ENCODE peak calls at places on chromosomes 1 and 21, in ten cellular contexts. One of them, this sample, is unnamed.

GRCh38 chr1:189405419-189405818 is 1072.2 kb downstream of the BRINP3 start:
- DNase-seq in stimulated activated CD4-positive, alpha-beta T cell treated with anti-CD3 and anti-CD28 coated beads, Interleukin-2, amount 100 ng/mL, for 48 hours: no peak
- DNase-seq in iPS DF 6.9: no peak
- DNase-seq in putamen: no peak
- DNase-seq in caudate nucleus: no peak
- DNase-seq in GM12865: no peak
- DNase-seq in AML-193: no peak
- DNase-seq in GM04504: no peak
- DNase-seq in transverse colon: no peak
- DNase-seq in NCI-H524: no peak
- DNase-seq in this sample: no peak

GRCh38 chr1:222310830-222311229 is 237.1 kb downstream of the HHIPL2 start:
- DNase-seq in AML-193: no peak
- DNase-seq in GM12865: peak
- DNase-seq in NCI-H524: peak
- DNase-seq in putamen: peak
- DNase-seq in transverse colon: no peak
- DNase-seq in caudate nucleus: peak
- DNase-seq in stimulated activated CD4-positive, alpha-beta T cell treated with anti-CD3 and anti-CD28 coated beads, Interleukin-2, amount 100 ng/mL, for 48 hours: no peak
- DNase-seq in GM04504: no peak
- DNase-seq in iPS DF 6.9: no peak
- DNase-seq in this sample: no peak

GRCh38 chr1:205379056-205379455 is 22.3 kb upstream of the KLHDC8A start:
- DNase-seq in NCI-H524: no peak
- DNase-seq in iPS DF 6.9: no peak
- DNase-seq in stimulated activated CD4-positive, alpha-beta T cell treated with anti-CD3 and anti-CD28 coated beads, Interleukin-2, amount 100 ng/mL, for 48 hours: no peak
- DNase-seq in putamen: no peak
- DNase-seq in transverse colon: no peak
- DNase-seq in GM04504: no peak
- DNase-seq in AML-193: no peak
- DNase-seq in caudate nucleus: no peak
- DNase-seq in GM12865: no peak
- DNase-seq in this sample: no peak

GRCh38 chr1:75074719-75075395 is 59.3 kb upstream of the LHX8 start:
- DNase-seq in NCI-H524: no peak
- DNase-seq in transverse colon: no peak
- DNase-seq in GM04504: no peak
- DNase-seq in AML-193: no peak
- DNase-seq in stimulated activated CD4-positive, alpha-beta T cell treated with anti-CD3 and anti-CD28 coated beads, Interleukin-2, amount 100 ng/mL, for 48 hours: no peak
- DNase-seq in putamen: no peak
- DNase-seq in GM12865: no peak
- DNase-seq in iPS DF 6.9: no peak
- DNase-seq in caudate nucleus: no peak
- DNase-seq in this sample: no peak

GRCh38 chr1:78840447-78841251 is 165.9 kb downstream of the ADGRL4 start:
- DNase-seq in AML-193: no peak
- DNase-seq in transverse colon: no peak
- DNase-seq in iPS DF 6.9: no peak
- DNase-seq in stimulated activated CD4-positive, alpha-beta T cell treated with anti-CD3 and anti-CD28 coated beads, Interleukin-2, amount 100 ng/mL, for 48 hours: no peak
- DNase-seq in GM04504: peak
- DNase-seq in putamen: no peak
- DNase-seq in caudate nucleus: no peak
- DNase-seq in NCI-H524: peak
- DNase-seq in GM12865: peak
- DNase-seq in this sample: no peak

GRCh38 chr1:15902882-15903281 is 55.4 kb downstream of the SPEN start:
- DNase-seq in iPS DF 6.9: no peak
- DNase-seq in AML-193: no peak
- DNase-seq in NCI-H524: no peak
- DNase-seq in putamen: no peak
- DNase-seq in GM12865: no peak
- DNase-seq in transverse colon: no peak
- DNase-seq in caudate nucleus: no peak
- DNase-seq in stimulated activated CD4-positive, alpha-beta T cell treated with anti-CD3 and anti-CD28 coated beads, Interleukin-2, amount 100 ng/mL, for 48 hours: no peak
- DNase-seq in GM04504: no peak
- DNase-seq in this sample: no peak

GRCh38 chr1:93025572-93025971 is 53.5 kb upstream of the MTF2 start:
- DNase-seq in iPS DF 6.9: no peak
- DNase-seq in putamen: no peak
- DNase-seq in AML-193: no peak
- DNase-seq in NCI-H524: no peak
- DNase-seq in caudate nucleus: no peak
- DNase-seq in GM12865: no peak
- DNase-seq in GM04504: no peak
- DNase-seq in stimulated activated CD4-positive, alpha-beta T cell treated with anti-CD3 and anti-CD28 coated beads, Interleukin-2, amount 100 ng/mL, for 48 hours: no peak
- DNase-seq in transverse colon: no peak
- DNase-seq in this sample: no peak

GRCh38 chr1:177077734-177078489 is 86.6 kb downstream of the ASTN1 start:
- DNase-seq in NCI-H524: peak
- DNase-seq in transverse colon: no peak
- DNase-seq in iPS DF 6.9: no peak
- DNase-seq in GM04504: peak
- DNase-seq in AML-193: no peak
- DNase-seq in caudate nucleus: no peak
- DNase-seq in stimulated activated CD4-positive, alpha-beta T cell treated with anti-CD3 and anti-CD28 coated beads, Interleukin-2, amount 100 ng/mL, for 48 hours: no peak
- DNase-seq in GM12865: no peak
- DNase-seq in putamen: no peak
- DNase-seq in this sample: no peak

GRCh38 chr1:222792744-222793143 is 22.1 kb upstream of the DISP1 start:
- DNase-seq in caudate nucleus: no peak
- DNase-seq in stimulated activated CD4-positive, alpha-beta T cell treated with anti-CD3 and anti-CD28 coated beads, Interleukin-2, amount 100 ng/mL, for 48 hours: no peak
- DNase-seq in GM04504: no peak
- DNase-seq in putamen: no peak
- DNase-seq in transverse colon: no peak
- DNase-seq in AML-193: peak
- DNase-seq in NCI-H524: no peak
- DNase-seq in iPS DF 6.9: no peak
- DNase-seq in GM12865: no peak
- DNase-seq in this sample: peak

GRCh38 chr1:235468970-235469369 is 35.3 kb downstream of the B3GALNT2 start:
- DNase-seq in stimulated activated CD4-positive, alpha-beta T cell treated with anti-CD3 and anti-CD28 coated beads, Interleukin-2, amount 100 ng/mL, for 48 hours: no peak
- DNase-seq in GM04504: no peak
- DNase-seq in NCI-H524: no peak
- DNase-seq in GM12865: no peak
- DNase-seq in AML-193: no peak
- DNase-seq in putamen: no peak
- DNase-seq in iPS DF 6.9: no peak
- DNase-seq in transverse colon: no peak
- DNase-seq in caudate nucleus: no peak
- DNase-seq in this sample: no peak

GRCh38 chr1:19209439-19209989 is 552 bp downstream of the UBR4 start:
- DNase-seq in stimulated activated CD4-positive, alpha-beta T cell treated with anti-CD3 and anti-CD28 coated beads, Interleukin-2, amount 100 ng/mL, for 48 hours: peak
- DNase-seq in NCI-H524: no peak
- DNase-seq in iPS DF 6.9: no peak
- DNase-seq in transverse colon: peak
- DNase-seq in GM12865: peak
- DNase-seq in GM04504: no peak
- DNase-seq in AML-193: peak
- DNase-seq in putamen: no peak
- DNase-seq in caudate nucleus: no peak
- DNase-seq in this sample: peak

GRCh38 chr1:166390406-166390805 is 223.6 kb upstream of the FAM78B start:
- DNase-seq in NCI-H524: peak
- DNase-seq in caudate nucleus: no peak
- DNase-seq in putamen: no peak
- DNase-seq in GM04504: no peak
- DNase-seq in iPS DF 6.9: no peak
- DNase-seq in AML-193: no peak
- DNase-seq in GM12865: no peak
- DNase-seq in transverse colon: no peak
- DNase-seq in stimulated activated CD4-positive, alpha-beta T cell treated with anti-CD3 and anti-CD28 coated beads, Interleukin-2, amount 100 ng/mL, for 48 hours: no peak
- DNase-seq in this sample: no peak

GRCh38 chr1:42807056-42807668 is 9.8 kb upstream of the ERMAP start:
- DNase-seq in iPS DF 6.9: no peak
- DNase-seq in NCI-H524: peak
- DNase-seq in stimulated activated CD4-positive, alpha-beta T cell treated with anti-CD3 and anti-CD28 coated beads, Interleukin-2, amount 100 ng/mL, for 48 hours: no peak
- DNase-seq in putamen: no peak
- DNase-seq in transverse colon: no peak
- DNase-seq in caudate nucleus: no peak
- DNase-seq in AML-193: no peak
- DNase-seq in GM04504: no peak
- DNase-seq in GM12865: no peak
- DNase-seq in this sample: no peak

GRCh38 chr21:45995686-45996179 is 14.2 kb downstream of the COL6A1 start:
- DNase-seq in GM12865: no peak
- DNase-seq in GM04504: no peak
- DNase-seq in putamen: no peak
- DNase-seq in stimulated activated CD4-positive, alpha-beta T cell treated with anti-CD3 and anti-CD28 coated beads, Interleukin-2, amount 100 ng/mL, for 48 hours: no peak
- DNase-seq in iPS DF 6.9: no peak
- DNase-seq in caudate nucleus: no peak
- DNase-seq in transverse colon: peak
- DNase-seq in AML-193: no peak
- DNase-seq in NCI-H524: no peak
- DNase-seq in this sample: no peak

GRCh38 chr21:42027804-42028753 is 17.9 kb upstream of the ZBTB21 start:
- DNase-seq in caudate nucleus: no peak
- DNase-seq in NCI-H524: peak
- DNase-seq in GM12865: no peak
- DNase-seq in iPS DF 6.9: no peak
- DNase-seq in GM04504: no peak
- DNase-seq in stimulated activated CD4-positive, alpha-beta T cell treated with anti-CD3 and anti-CD28 coated beads, Interleukin-2, amount 100 ng/mL, for 48 hours: no peak
- DNase-seq in transverse colon: no peak
- DNase-seq in AML-193: no peak
- DNase-seq in putamen: no peak
- DNase-seq in this sample: no peak

This sample was measured in NB4.